ENCODE peak calls at places on chromosomes 3 and 15, in six cellular contexts. One of them, this sample, is unnamed. For H3K4me1, the result is how much of the 10 kb centered on the place peaks cover.

GRCh38 chr15:39976291-39977274 is 42.7 kb downstream of the EIF2AK4 start:
- DNase-seq in stomach: peak
- DNase-seq in ovary: peak
- DNase-seq in uterus: peak
- DNase-seq in IMR-90: peak
- DNase-seq in CD8-positive, alpha-beta T cell: no peak
- DNase-seq in this sample: peak

GRCh38 chr3:194184265-194184751 is 48.4 kb downstream of the HES1 start:
- DNase-seq in stomach: no peak
- DNase-seq in ovary: no peak
- DNase-seq in uterus: no peak
- DNase-seq in IMR-90: no peak
- DNase-seq in CD8-positive, alpha-beta T cell: no peak
- DNase-seq in this sample: no peak

GRCh38 chr3:183534249-183534648 is 21.3 kb downstream of the KLHL6 start:
- DNase-seq in stomach: no peak
- DNase-seq in ovary: no peak
- DNase-seq in uterus: no peak
- DNase-seq in IMR-90: peak
- DNase-seq in CD8-positive, alpha-beta T cell: no peak
- DNase-seq in this sample: no peak

GRCh38 chr3:16482770-16483531 is 30.5 kb downstream of the RFTN1 start:
- DNase-seq in stomach: no peak
- DNase-seq in ovary: no peak
- DNase-seq in uterus: no peak
- DNase-seq in IMR-90: peak
- DNase-seq in CD8-positive, alpha-beta T cell: peak
- DNase-seq in this sample: no peak

GRCh38 chr3:145094355-145094941 is 1066.5 kb downstream of the PLOD2 start:
- DNase-seq in stomach: no peak
- DNase-seq in ovary: no peak
- DNase-seq in uterus: no peak
- DNase-seq in IMR-90: peak
- DNase-seq in CD8-positive, alpha-beta T cell: no peak
- DNase-seq in this sample: no peak

GRCh38 chr3:9903904-9904303 is 1.3 kb downstream of the IL17RE start:
- DNase-seq in stomach: peak
- DNase-seq in ovary: no peak
- DNase-seq in uterus: no peak
- DNase-seq in IMR-90: no peak
- DNase-seq in CD8-positive, alpha-beta T cell: no peak
- DNase-seq in this sample: no peak

GRCh38 chr15:77993374-77993911 is 84.1 kb downstream of the TBC1D2B start:
- DNase-seq in stomach: no peak
- DNase-seq in ovary: no peak
- DNase-seq in uterus: no peak
- DNase-seq in IMR-90: no peak
- DNase-seq in CD8-positive, alpha-beta T cell: no peak
- DNase-seq in this sample: no peak

GRCh38 chr15:88257311-88257901 is 867 bp upstream of the NTRK3 start:
- DNase-seq in stomach: no peak
- DNase-seq in ovary: no peak
- DNase-seq in uterus: no peak
- DNase-seq in IMR-90: no peak
- DNase-seq in CD8-positive, alpha-beta T cell: no peak
- DNase-seq in this sample: no peak

GRCh38 chr15:55230051-55230670 is 33.4 kb upstream of the RSL24D1 start:
- DNase-seq in stomach: peak
- DNase-seq in ovary: no peak
- DNase-seq in uterus: no peak
- DNase-seq in IMR-90: peak
- DNase-seq in CD8-positive, alpha-beta T cell: no peak
- DNase-seq in this sample: no peak

GRCh38 chr3:182785142-182785541 is 8.2 kb upstream of the ATP11B start:
- DNase-seq in stomach: no peak
- DNase-seq in ovary: no peak
- DNase-seq in uterus: no peak
- DNase-seq in IMR-90: no peak
- DNase-seq in CD8-positive, alpha-beta T cell: no peak
- DNase-seq in this sample: no peak

GRCh38 chr15:55649058-55649423 is 60.9 kb upstream of the PYGO1 start:
- DNase-seq in stomach: no peak
- DNase-seq in ovary: no peak
- DNase-seq in uterus: no peak
- DNase-seq in IMR-90: peak
- DNase-seq in CD8-positive, alpha-beta T cell: no peak
- DNase-seq in this sample: no peak

GRCh38 chr3:167066977-167067843 is 312.9 kb downstream of the ZBBX start:
- DNase-seq in stomach: no peak
- DNase-seq in ovary: no peak
- DNase-seq in uterus: no peak
- DNase-seq in IMR-90: no peak
- DNase-seq in CD8-positive, alpha-beta T cell: no peak
- DNase-seq in this sample: no peak

GRCh38 chr15:55846108-55846707 is 103.3 kb upstream of the PRTG start:
- DNase-seq in stomach: no peak
- DNase-seq in ovary: peak
- DNase-seq in uterus: peak
- DNase-seq in IMR-90: peak
- DNase-seq in CD8-positive, alpha-beta T cell: no peak
- DNase-seq in this sample: peak

GRCh38 chr3:72299823-72300222 is 514.9 kb upstream of the PROK2 start:
- DNase-seq in stomach: no peak
- DNase-seq in ovary: no peak
- DNase-seq in uterus: no peak
- DNase-seq in IMR-90: no peak
- DNase-seq in CD8-positive, alpha-beta T cell: no peak
- DNase-seq in this sample: no peak

GRCh38 chr3:152779649-152780048 is 55.3 kb upstream of the P2RY1 start:
- DNase-seq in stomach: no peak
- DNase-seq in ovary: no peak
- DNase-seq in uterus: no peak
- DNase-seq in IMR-90: no peak
- DNase-seq in CD8-positive, alpha-beta T cell: no peak
- DNase-seq in this sample: no peak

GRCh38 chr15:38266247-38266996 is 13.8 kb downstream of the SPRED1 start:
- DNase-seq in stomach: no peak
- DNase-seq in ovary: no peak
- DNase-seq in uterus: no peak
- DNase-seq in IMR-90: no peak
- DNase-seq in CD8-positive, alpha-beta T cell: no peak
- DNase-seq in this sample: no peak

GRCh38 chr3:15265655-15266509 is 59.8 kb downstream of the CAPN7 start:
- DNase-seq in stomach: no peak
- DNase-seq in ovary: peak
- DNase-seq in uterus: no peak
- DNase-seq in IMR-90: no peak
- DNase-seq in CD8-positive, alpha-beta T cell: no peak
- DNase-seq in this sample: peak

GRCh38 chr3:20125912-20126311 is 60.1 kb downstream of the SGO1 start:
- DNase-seq in stomach: no peak
- DNase-seq in ovary: no peak
- DNase-seq in uterus: no peak
- DNase-seq in IMR-90: no peak
- DNase-seq in CD8-positive, alpha-beta T cell: no peak
- DNase-seq in this sample: no peak

GRCh38 chr3:77835916-77836315 is 796.0 kb downstream of the ROBO2 start:
- DNase-seq in stomach: no peak
- DNase-seq in ovary: no peak
- DNase-seq in uterus: no peak
- DNase-seq in IMR-90: peak
- DNase-seq in CD8-positive, alpha-beta T cell: no peak
- DNase-seq in this sample: no peak

GRCh38 chr3:97930018-97930417 is 42.2 kb downstream of the RIOX2 start:
- DNase-seq in stomach: no peak
- DNase-seq in ovary: no peak
- DNase-seq in uterus: no peak
- DNase-seq in IMR-90: no peak
- DNase-seq in CD8-positive, alpha-beta T cell: no peak
- DNase-seq in this sample: no peak

GRCh38 chr3:195794708-195795107 is 17.0 kb downstream of the MUC4 start:
- DNase-seq in stomach: no peak
- DNase-seq in ovary: no peak
- DNase-seq in uterus: no peak
- DNase-seq in IMR-90: no peak
- DNase-seq in CD8-positive, alpha-beta T cell: no peak
- DNase-seq in this sample: no peak

GRCh38 chr3:11155341-11156025 is 1.2 kb downstream of the HRH1 start:
- DNase-seq in stomach: peak
- DNase-seq in ovary: peak
- DNase-seq in uterus: peak
- DNase-seq in IMR-90: peak
- DNase-seq in CD8-positive, alpha-beta T cell: no peak
- DNase-seq in this sample: peak

GRCh38 chr3:11154953-11155325 is 646 bp downstream of the HRH1 start:
- DNase-seq in stomach: no peak
- DNase-seq in ovary: no peak
- DNase-seq in uterus: peak
- DNase-seq in IMR-90: peak
- DNase-seq in CD8-positive, alpha-beta T cell: no peak
- DNase-seq in this sample: no peak

GRCh38 chr3:11157406-11157805 is 3.1 kb downstream of the HRH1 start:
- DNase-seq in stomach: no peak
- DNase-seq in ovary: no peak
- DNase-seq in uterus: no peak
- DNase-seq in IMR-90: no peak
- DNase-seq in CD8-positive, alpha-beta T cell: no peak
- DNase-seq in this sample: no peak

GRCh38 chr3:11156026-11156410 is 1.7 kb downstream of the HRH1 start:
- DNase-seq in stomach: no peak
- DNase-seq in ovary: no peak
- DNase-seq in uterus: no peak
- DNase-seq in IMR-90: no peak
- DNase-seq in CD8-positive, alpha-beta T cell: no peak
- DNase-seq in this sample: no peak

GRCh38 chr3:11154036-11154952 is at the start of gene HRH1:
- DNase-seq in stomach: no peak
- DNase-seq in ovary: peak
- DNase-seq in uterus: peak
- DNase-seq in IMR-90: no peak
- DNase-seq in CD8-positive, alpha-beta T cell: no peak
- DNase-seq in this sample: no peak
- H3K4me3 ChIP-seq in stomach: peak
- H3K4me3 ChIP-seq in ovary: peak
- H3K4me3 ChIP-seq in uterus: peak
- H3K4me3 ChIP-seq in IMR-90: peak
- H3K4me3 ChIP-seq in CD8-positive, alpha-beta T cell: no peak
- H3K4me3 ChIP-seq in this sample: peak

DNA sequence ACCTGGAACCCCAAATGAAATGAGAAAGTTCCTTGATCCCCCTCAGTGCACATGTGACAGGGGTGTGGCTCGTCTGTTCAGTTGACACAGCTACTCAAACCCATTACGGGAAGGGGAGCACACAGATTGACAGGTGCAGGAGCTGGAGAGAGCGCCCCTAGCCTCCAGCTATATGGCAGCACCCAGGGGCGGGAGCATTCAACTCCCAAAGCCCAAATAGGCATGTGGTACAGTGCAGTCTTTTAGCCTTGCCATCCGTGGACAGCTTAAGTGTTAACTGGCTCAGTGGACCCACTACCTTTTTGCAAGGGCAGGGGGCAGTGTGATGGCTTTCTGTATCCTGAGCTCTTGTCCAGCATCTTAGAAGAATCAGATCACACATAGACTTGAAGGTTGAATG is 1374.2 kb upstream of the ALCAM start:
- DNase-seq in stomach: no peak
- DNase-seq in ovary: no peak
- DNase-seq in uterus: no peak
- DNase-seq in IMR-90: no peak
- DNase-seq in CD8-positive, alpha-beta T cell: no peak
- DNase-seq in this sample: no peak
- TF ChIP-seq CTCF in stomach: no peak
- TF ChIP-seq CTCF in ovary: no peak
- TF ChIP-seq CTCF in uterus: no peak
- TF ChIP-seq CTCF in IMR-90: no peak
- TF ChIP-seq CTCF in CD8-positive, alpha-beta T cell: no peak
- TF ChIP-seq CTCF in this sample: no peak

GRCh38 chr15:92074161-92074560 is 220.7 kb downstream of the SLCO3A1 start:
- DNase-seq in stomach: no peak
- DNase-seq in ovary: no peak
- DNase-seq in uterus: no peak
- DNase-seq in IMR-90: no peak
- DNase-seq in CD8-positive, alpha-beta T cell: no peak
- DNase-seq in this sample: no peak
- H3K4me1 ChIP-seq in stomach: under half
- H3K4me1 ChIP-seq in ovary: under half
- H3K4me1 ChIP-seq in uterus: under half
- H3K4me1 ChIP-seq in IMR-90: under half
- H3K4me1 ChIP-seq in CD8-positive, alpha-beta T cell: under half
- H3K4me1 ChIP-seq in this sample: under half

GRCh38 chr3:126474498-126475410 is 937 bp downstream of the ZXDC start:
- DNase-seq in stomach: peak
- DNase-seq in ovary: peak
- DNase-seq in uterus: peak
- DNase-seq in IMR-90: peak
- DNase-seq in CD8-positive, alpha-beta T cell: peak
- DNase-seq in this sample: peak

GRCh38 chr3:126473292-126474168 is 2.2 kb downstream of the ZXDC start:
- DNase-seq in stomach: no peak
- DNase-seq in ovary: no peak
- DNase-seq in uterus: no peak
- DNase-seq in IMR-90: no peak
- DNase-seq in CD8-positive, alpha-beta T cell: no peak
- DNase-seq in this sample: no peak

GRCh38 chr3:126475411-126476114 is at the start of gene ZXDC:
- DNase-seq in stomach: peak
- DNase-seq in ovary: peak
- DNase-seq in uterus: peak
- DNase-seq in IMR-90: peak
- DNase-seq in CD8-positive, alpha-beta T cell: peak
- DNase-seq in this sample: peak

GRCh38 chr3:126469479-126469878 is 6.2 kb downstream of the ZXDC start:
- DNase-seq in stomach: no peak
- DNase-seq in ovary: no peak
- DNase-seq in uterus: peak
- DNase-seq in IMR-90: no peak
- DNase-seq in CD8-positive, alpha-beta T cell: no peak
- DNase-seq in this sample: no peak

DNA sequence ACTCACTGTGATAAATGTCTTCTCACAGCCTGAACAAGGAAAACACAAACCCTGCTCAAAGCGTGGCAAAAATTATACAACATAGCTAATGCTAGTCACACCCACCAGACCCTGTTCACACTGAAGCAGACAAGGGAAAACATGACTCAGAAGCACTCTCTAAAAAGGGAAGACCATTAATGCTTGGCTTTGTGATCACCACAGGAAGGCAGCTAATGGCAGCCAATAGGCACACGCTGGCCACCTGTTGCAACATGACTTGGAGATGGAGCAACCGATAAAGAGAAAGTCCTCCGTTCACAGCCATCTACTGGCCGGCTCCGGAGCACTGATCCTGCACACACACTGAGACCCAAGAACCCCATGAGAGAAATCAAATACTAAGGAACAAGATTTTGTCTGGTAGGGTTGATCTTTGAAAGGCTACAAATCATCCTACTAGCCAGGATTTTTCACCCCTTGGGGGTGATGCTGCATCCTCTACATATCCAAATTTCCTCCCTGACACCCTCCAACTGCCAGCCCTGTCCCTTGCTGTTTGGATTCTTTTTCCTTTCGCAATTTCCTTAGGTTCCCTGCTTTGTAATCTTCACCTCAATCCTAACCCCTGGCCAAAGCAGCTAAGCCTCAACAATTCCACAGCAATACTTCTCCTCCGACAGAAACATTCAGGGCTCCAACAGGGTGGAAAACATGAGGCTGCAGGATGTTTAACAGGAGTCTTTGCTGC is 3.2 kb downstream of the ZXDC start:
- DNase-seq in stomach: peak
- DNase-seq in ovary: no peak
- DNase-seq in uterus: peak
- DNase-seq in IMR-90: peak
- DNase-seq in CD8-positive, alpha-beta T cell: no peak
- DNase-seq in this sample: peak
- H3K4me3 ChIP-seq in stomach: peak
- H3K4me3 ChIP-seq in ovary: no peak
- H3K4me3 ChIP-seq in uterus: no peak
- H3K4me3 ChIP-seq in IMR-90: no peak
- H3K4me3 ChIP-seq in CD8-positive, alpha-beta T cell: no peak
- H3K4me3 ChIP-seq in this sample: no peak